ENCODE peak calls at places on chromosomes 5 and 9, in four cellular contexts. O is neural progenitor cell, R is adrenal gland, P is body of pancreas. Z is an unnamed sample. For H3K36me3, the result is how much of the 10 kb centered on the place peaks cover.

GRCh38 chr9:135038826-135039225 is 48.6 kb upstream of the OLFM1 start:
- DNase-seq in P (no peak), O (no peak), R (no peak), Z (no peak)

GRCh38 chr9:121067655-121068054 is 7.1 kb upstream of the CNTRL start:
- DNase-seq in O (no peak), R (no peak), P (no peak), Z (no peak)

GRCh38 chr9:134617836-134618162 is 23.8 kb upstream of the COL5A1 start:
- DNase-seq in P (peak), R (peak), O (no peak), Z (no peak)

GRCh38 chr5:44001675-44002380 is 387.4 kb downstream of the FGF10 start:
- DNase-seq in P (no peak), O (no peak), R (no peak), Z (no peak)

GRCh38 chr9:105834404-105834803 is 140.1 kb downstream of the TMEM38B start:
- DNase-seq in O (no peak), P (no peak), R (no peak), Z (no peak)

GRCh38 chr5:171595801-171596231 is 176.4 kb downstream of the FGF18 start:
- DNase-seq in R (no peak), P (no peak), O (no peak), Z (peak)

GRCh38 chr5:173093597-173093996 is 37.4 kb downstream of the CREBRF start:
- DNase-seq in O (no peak), R (no peak), P (no peak), Z (peak)

GRCh38 chr9:89896806-89897340 is 292.1 kb downstream of the GADD45G start:
- DNase-seq in R (no peak), P (no peak), O (no peak), Z (no peak)

GRCh38 chr9:8329561-8330283 is 530.1 kb upstream of the DMAC1 start:
- DNase-seq in P (peak), R (no peak), O (no peak), Z (no peak)

GRCh38 chr9:127706836-127707241 is at the start of gene CFAP157:
- DNase-seq in P (peak), R (no peak), O (peak), Z (no peak)

GRCh38 chr5:133285583-133286021 is 233.8 kb downstream of the HSPA4 start:
- DNase-seq in R (peak), P (peak), O (no peak), Z (peak)

GRCh38 chr9:100567856-100568255 is 10.0 kb upstream of the CAVIN4 start:
- DNase-seq in P (no peak), R (no peak), O (no peak), Z (no peak)

GRCh38 chr9:127406799-127407504 is 10.0 kb downstream of the SLC2A8 start:
- DNase-seq in O (no peak), P (no peak), R (no peak), Z (no peak)

GRCh38 chr5:98770911-98771322 is 2.5 kb upstream of the RGMB start:
- DNase-seq in O (no peak), R (no peak), P (no peak), Z (no peak)

GRCh38 chr5:144309265-144309664 is 138.6 kb downstream of the KCTD16 start:
- DNase-seq in O (no peak), R (peak), P (no peak), Z (no peak)

GRCh38 chr5:94402096-94402495 is 216.3 kb downstream of the KIAA0825 start:
- DNase-seq in R (no peak), O (no peak), P (no peak), Z (no peak)

GRCh38 chr5:40700116-40700822 is 20.6 kb downstream of the PTGER4 start:
- DNase-seq in R (no peak), O (no peak), P (no peak), Z (no peak)

GRCh38 chr5:154287136-154287535 is 96.6 kb downstream of the GALNT10 start:
- DNase-seq in P (peak), R (peak), O (peak), Z (peak)

GRCh38 chr5:88660947-88661869 is 221.8 kb downstream of the MEF2C start:
- DNase-seq in R (peak), P (no peak), O (peak), Z (peak)

GRCh38 chr5:37738057-37738691 is 101.7 kb downstream of the GDNF start:
- DNase-seq in R (no peak), O (no peak), P (no peak), Z (peak)

GRCh38 chr9:113912816-113913215 is 36.7 kb downstream of the ZNF618 start:
- DNase-seq in P (no peak), R (peak), O (no peak), Z (no peak)

GRCh38 chr9:105416840-105417239 is 31.0 kb upstream of the FSD1L start:
- DNase-seq in O (no peak), R (no peak), P (no peak), Z (no peak)

GRCh38 chr9:1050125-1050895 is at the start of gene DMRT2:
- DNase-seq in R (peak), O (no peak), P (peak), Z (no peak)

GRCh38 chr9:92138157-92138959 is 23.1 kb upstream of the SPTLC1 start:
- DNase-seq in R (peak), P (peak), O (peak), Z (peak)

GRCh38 chr5:125416055-125416454 is 669.6 kb upstream of the ZNF608 start:
- DNase-seq in R (no peak), P (no peak), O (no peak), Z (no peak)

GRCh38 chr9:135249191-135249590 is 161.7 kb downstream of the OLFM1 start:
- DNase-seq in O (no peak), P (no peak), R (no peak), Z (no peak)

GRCh38 chr9:125558453-125559084 is 148.4 kb downstream of the MAPKAP1 start:
- DNase-seq in R (peak), P (peak), O (peak), Z (peak)

GRCh38 chr5:168740821-168741213 is 161.6 kb upstream of the PANK3 start:
- DNase-seq in R (peak), P (no peak), O (no peak), Z (no peak)

GRCh38 chr9:127869310-127870152 is 7.9 kb downstream of the AK1 start:
- DNase-seq in R (peak), P (peak), O (peak), Z (peak)

GRCh38 chr5:171421331-171422262 is 2.1 kb downstream of the FGF18 start:
- DNase-seq in P (no peak), O (no peak), R (no peak), Z (no peak)

GRCh38 chr9:131801811-131802210 is 61.9 kb upstream of the RAPGEF1 start:
- DNase-seq in P (no peak), R (no peak), O (peak), Z (no peak)

GRCh38 chr5:10731910-10732309 is 29.1 kb downstream of the DAP start:
- DNase-seq in O (no peak), P (no peak), R (no peak), Z (no peak)

GRCh38 chr9:126704157-126704941 is 90.6 kb downstream of the LMX1B start:
- DNase-seq in O (peak), P (peak), R (peak), Z (peak)

GRCh38 chr5:167678457-167678856 is 613.0 kb upstream of the WWC1 start:
- DNase-seq in R (no peak), P (no peak), O (no peak), Z (no peak)

GRCh38 chr9:112283854-112284253 is 49.6 kb downstream of the PTBP3 start:
- DNase-seq in R (no peak), O (peak), P (no peak), Z (no peak)

GRCh38 chr5:176534640-176535039 is 2.6 kb downstream of the RNF44 start:
- DNase-seq in P (peak), R (peak), O (no peak), Z (no peak)
- H3K4me3 ChIP-seq in P (no peak), R (no peak), O (no peak), Z (peak)

GRCh38 chr5:139611703-139612584 is 36.2 kb upstream of the CXXC5 start:
- DNase-seq in R (no peak), P (no peak), O (no peak), Z (no peak)
- H3K36me3 ChIP-seq in R (under half), P (under half), O (under half), Z (half or more)

DNA sequence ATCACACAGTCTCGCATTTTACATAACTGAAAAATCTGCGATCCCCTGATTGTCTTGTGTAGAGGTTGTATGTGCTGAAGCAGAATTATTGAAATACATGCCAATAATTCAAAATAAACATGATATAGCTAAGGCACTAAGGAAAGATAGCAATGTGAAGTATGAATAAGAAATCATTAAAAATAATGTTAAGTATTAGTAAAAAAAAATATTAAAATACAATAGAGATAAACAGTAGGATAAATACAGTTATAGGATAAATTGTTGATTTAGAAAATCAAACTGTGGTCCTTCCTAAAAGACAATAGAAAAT is 121.1 kb downstream of the FBXL17 start:
- DNase-seq in O (no peak), R (no peak), P (no peak), Z (no peak)
- H3K4me3 ChIP-seq in O (no peak), R (no peak), P (no peak), Z (no peak)

DNA sequence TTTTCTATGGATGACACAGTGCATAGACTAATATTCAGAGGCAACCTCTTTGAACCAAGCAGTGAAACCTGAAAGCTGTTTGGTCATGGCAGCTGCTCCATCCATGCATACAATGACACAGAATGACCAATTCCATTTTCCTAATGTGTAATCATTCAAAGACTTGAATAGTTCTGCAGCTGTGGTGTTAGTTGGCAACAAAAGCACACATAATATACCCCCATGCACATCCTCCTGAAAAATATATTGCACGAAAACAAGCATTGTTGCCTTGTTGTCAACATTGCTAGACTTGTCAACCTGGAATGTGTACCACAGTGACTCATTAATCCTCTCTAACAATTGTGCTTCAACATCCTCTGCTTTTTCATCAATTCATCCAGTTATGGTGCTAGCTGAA is 71.0 kb upstream of the SEMA6A start:
- DNase-seq in P (no peak), O (no peak), R (no peak), Z (no peak)
- H3K36me3 ChIP-seq in P (under half), O (under half), R (under half), Z (under half)

GRCh38 chr9:93186151-93186715 is 2.3 kb downstream of the WNK2 start:
- DNase-seq in O (no peak), R (no peak), P (peak), Z (no peak)

GRCh38 chr9:93187047-93187446 is 3.1 kb downstream of the WNK2 start:
- DNase-seq in O (no peak), P (peak), R (no peak), Z (no peak)

GRCh38 chr9:93189369-93190132 is 5.6 kb downstream of the WNK2 start:
- DNase-seq in P (peak), R (no peak), O (no peak), Z (no peak)

GRCh38 chr9:93188426-93189368 is 4.8 kb downstream of the WNK2 start:
- DNase-seq in P (peak), R (no peak), O (peak), Z (no peak)

GRCh38 chr9:93187574-93187973 is 3.6 kb downstream of the WNK2 start:
- DNase-seq in P (peak), O (no peak), R (no peak), Z (no peak)
- H3K4me3 ChIP-seq in P (no peak), O (no peak), R (no peak), Z (no peak)